ENCODE peak calls at places on chromosomes 12 and 14, in nine cellular contexts. F is body of pancreas; U is aorta; A is spleen; Y is A673; M is right atrium auricular region; I is uterus; H is PC-3; V is CD8-positive, alpha-beta T cell. K is an unnamed sample. For H3K4me1 and H3K9me3, the result is how much of the 10 kb centered on the place peaks cover.

GRCh38 chr14:100422556-100423420 is 99.6 kb downstream of the SLC25A47 start:
- DNase-seq in I (no peak), Y (peak), U (no peak), M (no peak), V (no peak), A (no peak), F (no peak), H (peak), K (no peak)

GRCh38 chr12:67826148-67826547 is 163.1 kb upstream of the IFNG-AS1 start:
- DNase-seq in H (no peak), F (no peak), A (no peak), I (no peak), M (no peak), Y (no peak), U (no peak), V (no peak), K (no peak)

GRCh38 chr12:67025543-67026114 is 243.5 kb upstream of the CAND1 start:
- DNase-seq in H (peak), Y (peak), V (peak), F (peak), U (no peak), A (no peak), I (no peak), M (no peak), K (no peak)

GRCh38 chr12:30914986-30915591 is 11.5 kb upstream of the TSPAN11 start:
- DNase-seq in U (no peak), F (no peak), A (no peak), H (no peak), V (no peak), Y (no peak), M (no peak), I (no peak), K (no peak)

GRCh38 chr12:49545815-49546214 is 7.0 kb downstream of the KCNH3 start:
- DNase-seq in F (no peak), U (peak), Y (no peak), V (no peak), M (no peak), H (no peak), I (no peak), A (peak), K (no peak)

GRCh38 chr12:87687362-87687761 is 341.8 kb downstream of the C12orf50 start:
- DNase-seq in M (no peak), H (no peak), V (no peak), F (peak), I (no peak), A (no peak), Y (no peak), U (no peak), K (no peak)

GRCh38 chr14:99522934-99523660 is 41.9 kb downstream of the CCNK start:
- DNase-seq in I (no peak), Y (no peak), U (no peak), V (no peak), A (peak), F (no peak), M (no peak), H (no peak), K (no peak)

GRCh38 chr14:74275265-74275841 is 27.4 kb downstream of the ABCD4 start:
- DNase-seq in Y (peak), A (no peak), U (no peak), V (no peak), I (no peak), H (peak), F (no peak), M (no peak), K (no peak)

GRCh38 chr14:89810101-89810500 is 144.4 kb downstream of the EFCAB11 start:
- DNase-seq in U (no peak), I (no peak), Y (no peak), H (no peak), M (no peak), V (no peak), A (no peak), F (no peak), K (no peak)

GRCh38 chr12:2669560-2669959 is 125.2 kb upstream of the FKBP4 start:
- DNase-seq in F (no peak), V (no peak), Y (no peak), A (peak), H (no peak), U (peak), M (no peak), I (no peak), K (no peak)

GRCh38 chr12:121579190-121579791 is 1.5 kb downstream of the KDM2B start:
- DNase-seq in M (no peak), U (peak), Y (peak), A (peak), H (peak), V (no peak), I (peak), F (peak), K (no peak)

GRCh38 chr12:63133981-63134380 is 17.0 kb downstream of the AVPR1A start:
- DNase-seq in M (no peak), V (no peak), H (no peak), F (no peak), U (no peak), Y (no peak), A (no peak), I (no peak), K (no peak)

GRCh38 chr14:104387385-104388010 is 192.1 kb upstream of the C14orf180 start:
- DNase-seq in F (no peak), U (peak), I (no peak), A (peak), Y (no peak), V (no peak), M (no peak), H (no peak), K (no peak)
- H3K4me1 ChIP-seq in F (under half), U (under half), I (under half), A (half or more), Y (under half), V (under half), M (under half), H (under half), K (under half)

GRCh38 chr14:21985081-21985480 is 311.5 kb upstream of the OR4E1 start:
- DNase-seq in I (no peak), F (no peak), U (no peak), A (no peak), V (no peak), H (peak), Y (no peak), M (no peak), K (no peak)
- H3K4me3 ChIP-seq in I (no peak), F (no peak), U (no peak), A (no peak), V (no peak), H (no peak), Y (no peak), M (no peak), K (no peak)

DNA sequence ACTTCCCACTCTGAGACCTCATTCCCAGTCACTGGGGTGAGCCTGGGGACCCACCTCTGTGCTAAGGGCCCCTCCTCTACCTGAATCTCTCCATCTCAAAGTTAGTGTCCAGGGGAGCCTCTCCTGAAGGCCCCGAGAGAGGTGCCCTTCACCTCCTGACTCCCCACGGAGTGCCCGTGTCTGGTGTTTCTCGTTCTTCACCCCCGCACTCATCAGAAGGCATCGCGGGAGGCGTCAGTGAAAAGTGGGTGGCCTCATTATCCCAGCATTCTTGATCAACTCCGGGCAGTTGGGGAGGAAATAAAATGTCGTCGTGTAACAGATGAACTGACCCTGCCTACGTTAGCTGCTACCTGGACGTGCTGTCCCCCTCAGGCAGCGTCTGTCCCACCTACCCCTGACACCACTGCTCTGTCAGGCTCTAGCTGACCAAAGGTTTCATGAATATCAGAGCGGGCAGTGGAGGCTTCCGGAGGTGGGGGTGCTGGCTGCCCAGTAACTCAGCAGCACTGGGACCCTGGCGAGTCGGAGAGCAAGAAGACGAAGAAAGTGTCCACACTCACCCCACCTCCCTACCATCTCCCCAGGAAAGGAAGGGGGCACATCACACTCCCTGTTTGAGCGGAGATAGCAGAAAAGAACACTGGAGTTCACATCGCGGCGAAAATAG is 102.9 kb downstream of the PIWIL1 start:
- DNase-seq in H (no peak), I (no peak), A (peak), F (no peak), U (peak), V (no peak), Y (no peak), M (no peak), K (no peak)
- H3K9me3 ChIP-seq in H (under half), I (under half), A (under half), F (under half), U (under half), V (under half), Y (under half), M (under half), K (under half)

GRCh38 chr14:104801284-104802119 is 601 bp downstream of the ZBTB42 start:
- DNase-seq in V (no peak), M (no peak), H (peak), Y (no peak), A (no peak), I (no peak), U (no peak), F (peak), K (no peak)

GRCh38 chr14:104802120-104802912 is 1.4 kb downstream of the ZBTB42 start:
- DNase-seq in A (no peak), Y (no peak), U (no peak), H (no peak), I (no peak), V (no peak), F (no peak), M (no peak), K (no peak)

GRCh38 chr14:104803280-104803915 is 2.5 kb downstream of the ZBTB42 start:
- DNase-seq in V (no peak), U (no peak), F (no peak), H (no peak), Y (no peak), A (no peak), I (no peak), M (no peak), K (no peak)

GRCh38 chr14:104803916-104804371 is 3.0 kb downstream of the ZBTB42 start:
- DNase-seq in I (no peak), M (no peak), H (peak), V (no peak), Y (no peak), F (no peak), U (no peak), A (peak), K (no peak)

DNA sequence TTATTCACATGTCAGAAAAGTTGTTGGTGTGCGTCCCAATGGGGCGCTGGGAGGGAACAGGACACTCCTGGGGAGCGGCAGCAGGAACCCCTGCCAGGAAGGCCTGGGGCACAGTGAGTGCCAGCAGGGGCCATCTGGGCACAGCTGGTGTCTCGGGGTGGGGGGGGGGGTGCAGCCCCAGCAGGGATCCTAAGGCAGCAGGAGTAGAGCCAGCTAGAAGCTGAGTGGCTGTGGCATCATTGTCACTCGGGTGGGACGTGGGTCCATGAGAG is 1.9 kb downstream of the ZBTB42 start:
- DNase-seq in F (no peak), V (no peak), U (no peak), Y (no peak), H (no peak), M (no peak), A (no peak), I (no peak), K (no peak)
- H3K4me1 ChIP-seq in F (half or more), V (under half), U (under half), Y (under half), H (under half), M (half or more), A (under half), I (under half), K (under half)

DNA sequence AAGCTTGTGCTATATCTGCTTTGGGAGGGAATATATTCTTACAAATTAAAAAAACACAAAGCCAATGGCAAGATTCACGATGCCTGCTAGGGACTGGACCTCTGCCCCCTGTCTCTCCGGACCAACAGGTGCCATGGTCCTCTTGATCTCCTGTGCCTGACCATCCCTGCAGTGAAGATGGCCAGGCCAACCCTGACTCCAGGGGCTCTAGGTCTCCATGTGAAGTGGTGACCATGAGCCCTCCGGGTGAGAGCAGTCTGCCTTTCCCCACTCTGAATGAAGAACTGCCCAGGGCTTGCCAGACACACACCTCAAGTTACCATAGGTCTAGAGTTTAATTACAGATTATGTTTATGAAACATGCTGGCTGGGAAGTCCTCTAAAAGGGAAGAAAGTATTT is 1.5 kb downstream of the ARHGDIB start:
- DNase-seq in I (no peak), H (no peak), Y (no peak), V (no peak), M (no peak), F (no peak), A (peak), U (no peak), K (no peak)
- H3K4me3 ChIP-seq in I (no peak), H (no peak), Y (no peak), V (peak), M (peak), F (no peak), A (peak), U (no peak), K (peak)

GRCh38 chr14:24595046-24595808 is 14.3 kb downstream of the GZMH start:
- DNase-seq in Y (no peak), U (no peak), M (no peak), F (no peak), H (no peak), V (no peak), A (no peak), I (no peak), K (no peak)

GRCh38 chr14:24597403-24597802 is 12.1 kb downstream of the GZMH start:
- DNase-seq in Y (no peak), U (no peak), A (no peak), I (no peak), M (no peak), H (no peak), F (no peak), V (no peak), K (no peak)
- H3K9me3 ChIP-seq in Y (under half), U (under half), A (under half), I (under half), M (under half), H (under half), F (under half), V (under half), K (under half)

GRCh38 chr14:91113829-91114078 is at the start of gene DGLUCY:
- DNase-seq in U (peak), Y (peak), I (peak), A (peak), V (no peak), M (no peak), H (no peak), F (peak), K (peak)
- H3K4me1 ChIP-seq in U (under half), Y (under half), I (under half), A (half or more), V (half or more), M (under half), H (under half), F (half or more), K (under half)

GRCh38 chr14:60485057-60485599 is 735 bp downstream of the C14orf39 start:
- DNase-seq in H (no peak), Y (peak), M (no peak), I (no peak), F (no peak), A (no peak), U (peak), V (no peak), K (no peak)
- H3K4me3 ChIP-seq in H (peak), Y (peak), M (peak), I (peak), F (no peak), A (no peak), U (no peak), V (peak), K (peak)

DNA sequence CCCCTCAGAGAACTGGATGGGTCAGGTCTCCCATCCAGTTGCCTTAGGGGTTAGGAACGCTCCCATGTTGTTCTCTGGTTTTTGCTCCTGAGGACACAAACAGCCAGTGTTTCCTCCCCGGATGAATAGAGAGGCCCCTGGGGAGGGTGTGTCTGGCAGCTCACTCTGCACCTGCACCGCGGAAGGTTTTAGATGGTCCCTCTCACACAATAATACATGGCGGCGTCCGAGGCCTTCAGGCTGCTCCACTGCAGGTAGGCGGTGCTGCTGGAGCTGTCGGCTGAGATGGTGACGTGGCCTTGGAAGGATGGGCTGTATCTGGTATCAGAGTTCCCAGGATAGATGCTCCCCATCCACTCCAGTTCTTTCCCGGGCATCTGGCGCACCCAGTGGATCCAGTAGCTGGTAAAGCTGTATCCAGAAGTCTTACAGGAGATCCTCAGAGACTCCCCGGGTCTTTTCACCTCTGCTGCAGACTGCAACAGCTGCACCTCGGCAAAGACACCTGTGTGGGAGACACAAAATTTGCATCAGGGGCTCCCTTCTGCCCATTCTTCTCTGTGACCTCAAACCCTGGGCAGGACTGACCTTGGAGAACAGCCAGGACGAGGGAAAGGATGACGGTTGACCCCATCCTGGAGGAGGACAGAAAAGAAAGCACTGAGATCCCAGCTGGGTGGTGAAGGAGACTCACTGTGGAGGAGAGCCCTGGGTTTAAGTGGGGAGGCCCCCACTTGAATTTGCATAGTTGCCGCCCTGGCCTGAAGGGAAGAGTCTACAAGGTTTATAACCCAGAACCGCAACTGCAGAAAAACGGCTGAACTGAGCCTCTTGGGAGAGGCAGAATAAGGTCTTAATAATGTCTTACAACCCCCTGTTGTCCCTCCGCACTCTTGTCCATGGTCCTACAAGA is 1324.8 kb downstream of the TMEM121 start:
- DNase-seq in U (no peak), V (no peak), Y (no peak), F (no peak), I (no peak), H (no peak), M (no peak), A (peak), K (no peak)
- H3K9me3 ChIP-seq in U (under half), V (under half), Y (under half), F (under half), I (under half), H (under half), M (under half), A (under half), K (under half)

K was measured in gastrocnemius medialis.